ENCODE peak calls at places on chromosomes 7 and 10, in four cellular contexts. One of them, this sample, is unnamed.

GRCh38 chr7:75762350-75762917 is 9.6 kb downstream of the CCL26 start:
- DNase-seq in NCI-H1105 treated with DMSO at 0.1 percent for 48 hours: peak
- DNase-seq in mesenchymal stem cell: peak
- DNase-seq in stimulated activated CD4-positive, alpha-beta T cell treated with anti-CD3 and anti-CD28 coated beads, Interleukin-15, amount 100 ng/mL, for 24 hours: no peak
- DNase-seq in this sample: peak

GRCh38 chr7:1861799-1862458 is 191.9 kb downstream of the ELFN1 start:
- DNase-seq in stimulated activated CD4-positive, alpha-beta T cell treated with anti-CD3 and anti-CD28 coated beads, Interleukin-15, amount 100 ng/mL, for 24 hours: no peak
- DNase-seq in NCI-H1105 treated with DMSO at 0.1 percent for 48 hours: no peak
- DNase-seq in mesenchymal stem cell: no peak
- DNase-seq in this sample: no peak

GRCh38 chr7:20153999-20154398 is 63.2 kb downstream of the MACC1 start:
- DNase-seq in mesenchymal stem cell: peak
- DNase-seq in NCI-H1105 treated with DMSO at 0.1 percent for 48 hours: no peak
- DNase-seq in stimulated activated CD4-positive, alpha-beta T cell treated with anti-CD3 and anti-CD28 coated beads, Interleukin-15, amount 100 ng/mL, for 24 hours: no peak
- DNase-seq in this sample: no peak

GRCh38 chr7:16086743-16087142 is 334.6 kb downstream of the CRPPA start:
- DNase-seq in stimulated activated CD4-positive, alpha-beta T cell treated with anti-CD3 and anti-CD28 coated beads, Interleukin-15, amount 100 ng/mL, for 24 hours: no peak
- DNase-seq in mesenchymal stem cell: no peak
- DNase-seq in NCI-H1105 treated with DMSO at 0.1 percent for 48 hours: no peak
- DNase-seq in this sample: no peak

GRCh38 chr10:107741976-107742375 is 577.5 kb upstream of the SORCS1 start:
- DNase-seq in mesenchymal stem cell: no peak
- DNase-seq in stimulated activated CD4-positive, alpha-beta T cell treated with anti-CD3 and anti-CD28 coated beads, Interleukin-15, amount 100 ng/mL, for 24 hours: no peak
- DNase-seq in NCI-H1105 treated with DMSO at 0.1 percent for 48 hours: no peak
- DNase-seq in this sample: no peak

GRCh38 chr7:153188630-153189029 is 429.1 kb downstream of the ACTR3B start:
- DNase-seq in NCI-H1105 treated with DMSO at 0.1 percent for 48 hours: no peak
- DNase-seq in stimulated activated CD4-positive, alpha-beta T cell treated with anti-CD3 and anti-CD28 coated beads, Interleukin-15, amount 100 ng/mL, for 24 hours: no peak
- DNase-seq in mesenchymal stem cell: no peak
- DNase-seq in this sample: no peak

GRCh38 chr7:24922099-24922773 is 57.7 kb downstream of the OSBPL3 start:
- DNase-seq in mesenchymal stem cell: no peak
- DNase-seq in stimulated activated CD4-positive, alpha-beta T cell treated with anti-CD3 and anti-CD28 coated beads, Interleukin-15, amount 100 ng/mL, for 24 hours: no peak
- DNase-seq in NCI-H1105 treated with DMSO at 0.1 percent for 48 hours: no peak
- DNase-seq in this sample: no peak

GRCh38 chr10:113129117-113129516 is 179.1 kb downstream of the TCF7L2 start:
- DNase-seq in mesenchymal stem cell: no peak
- DNase-seq in NCI-H1105 treated with DMSO at 0.1 percent for 48 hours: no peak
- DNase-seq in stimulated activated CD4-positive, alpha-beta T cell treated with anti-CD3 and anti-CD28 coated beads, Interleukin-15, amount 100 ng/mL, for 24 hours: no peak
- DNase-seq in this sample: no peak

GRCh38 chr7:151426486-151426905 is 13.4 kb downstream of the CRYGN start:
- DNase-seq in NCI-H1105 treated with DMSO at 0.1 percent for 48 hours: no peak
- DNase-seq in mesenchymal stem cell: peak
- DNase-seq in stimulated activated CD4-positive, alpha-beta T cell treated with anti-CD3 and anti-CD28 coated beads, Interleukin-15, amount 100 ng/mL, for 24 hours: no peak
- DNase-seq in this sample: peak

GRCh38 chr7:83546586-83546985 is 102.4 kb downstream of the SEMA3E start:
- DNase-seq in stimulated activated CD4-positive, alpha-beta T cell treated with anti-CD3 and anti-CD28 coated beads, Interleukin-15, amount 100 ng/mL, for 24 hours: no peak
- DNase-seq in mesenchymal stem cell: no peak
- DNase-seq in NCI-H1105 treated with DMSO at 0.1 percent for 48 hours: no peak
- DNase-seq in this sample: no peak

GRCh38 chr7:101905203-101905865 is 87.9 kb downstream of the CUX1 start:
- DNase-seq in NCI-H1105 treated with DMSO at 0.1 percent for 48 hours: no peak
- DNase-seq in stimulated activated CD4-positive, alpha-beta T cell treated with anti-CD3 and anti-CD28 coated beads, Interleukin-15, amount 100 ng/mL, for 24 hours: no peak
- DNase-seq in mesenchymal stem cell: no peak
- DNase-seq in this sample: no peak

GRCh38 chr10:99329238-99329890 is at the start of gene CNNM1:
- DNase-seq in stimulated activated CD4-positive, alpha-beta T cell treated with anti-CD3 and anti-CD28 coated beads, Interleukin-15, amount 100 ng/mL, for 24 hours: peak
- DNase-seq in NCI-H1105 treated with DMSO at 0.1 percent for 48 hours: peak
- DNase-seq in mesenchymal stem cell: peak
- DNase-seq in this sample: no peak

This sample was measured in PC-9.